ENCODE peak calls at places on chromosomes 13 and 19, in four cellular contexts. F is Peyer's patch, X is heart left ventricle, A is body of pancreas. L is an unnamed sample.

GRCh38 chr13:97231118-97231831 is 9.1 kb downstream of the MBNL2 start:
- DNase-seq in F (no peak), X (no peak), A (no peak), L (no peak)

GRCh38 chr13:20525144-20525600 is 485 bp downstream of the CRYL1 start:
- DNase-seq in F (peak; percentile 66), X (peak; percentile 71), A (peak; percentile 42), L (no peak)

GRCh38 chr19:39845621-39846175 is 481 bp downstream of the FBL start:
- DNase-seq in F (no peak), X (no peak), A (no peak), L (no peak)

GRCh38 chr13:73945871-73946270 is 188.3 kb downstream of the KLF12 start:
- DNase-seq in F (no peak), X (peak; percentile 59), A (no peak), L (no peak)

GRCh38 chr19:50415661-50416033 is 3.1 kb upstream of the SPIB start:
- DNase-seq in F (peak; percentile 94), X (no peak), A (no peak), L (no peak)

GRCh38 chr13:76148374-76148773 is 512.2 kb downstream of the LMO7 start:
- DNase-seq in F (no peak), X (no peak), A (no peak), L (no peak)

GRCh38 chr19:1068111-1069001 is 1.4 kb downstream of the ARHGAP45 start:
- DNase-seq in F (peak; percentile 87), X (peak; percentile 87), A (no peak), L (no peak)

GRCh38 chr19:29379257-29379986 is 146.4 kb upstream of the VSTM2B start:
- DNase-seq in F (peak; percentile 15), X (no peak), A (no peak), L (no peak)

GRCh38 chr19:41552558-41552957 is 23.4 kb upstream of the CEACAM21 start:
- DNase-seq in F (peak; percentile 78), X (no peak), A (no peak), L (no peak)

GRCh38 chr13:51733656-51734334 is 70.2 kb downstream of the DHRS12 start:
- DNase-seq in F (no peak), X (no peak), A (no peak), L (peak; percentile 64)

GRCh38 chr19:49326165-49326704 is 1.2 kb upstream of the SLC6A16 start:
- DNase-seq in F (no peak), X (no peak), A (no peak), L (no peak)

GRCh38 chr19:6236310-6237291 is 43.2 kb downstream of the MLLT1 start:
- DNase-seq in F (no peak), X (peak; percentile 73), A (peak; percentile 98), L (peak; percentile 92)

GRCh38 chr13:99357920-99358319 is 50.7 kb upstream of the GPR183 start:
- DNase-seq in F (no peak), X (no peak), A (no peak), L (peak; percentile 11)

GRCh38 chr13:24605923-24606372 is 74.3 kb upstream of the ATP12A start:
- DNase-seq in F (no peak), X (no peak), A (no peak), L (no peak)

GRCh38 chr19:15316498-15316897 is 15.8 kb downstream of the BRD4 start:
- DNase-seq in F (no peak), X (no peak), A (no peak), L (no peak)

GRCh38 chr13:31204592-31204991 is 4.8 kb downstream of the B3GLCT start:
- DNase-seq in F (no peak), X (no peak), A (no peak), L (no peak)

GRCh38 chr13:101576977-101577376 is 124.5 kb downstream of the ITGBL1 start:
- DNase-seq in F (no peak), X (no peak), A (no peak), L (no peak)

GRCh38 chr19:32223595-32224370 is 121.6 kb upstream of the ZNF507 start:
- DNase-seq in F (no peak), X (no peak), A (no peak), L (peak; percentile 76)

GRCh38 chr13:43196171-43196611 is 172.8 kb downstream of the DNAJC15 start:
- DNase-seq in F (no peak), X (no peak), A (no peak), L (peak; percentile 15)

GRCh38 chr19:4343056-4343844 is at the start of gene MPND:
- DNase-seq in F (peak; percentile 97), X (peak; percentile 97), A (peak; percentile 90), L (peak; percentile 98)
- TF ChIP-seq POLR2A in F (peak; percentile 4), X (peak; percentile 61), A (peak; percentile 33), L (no peak)

DNA sequence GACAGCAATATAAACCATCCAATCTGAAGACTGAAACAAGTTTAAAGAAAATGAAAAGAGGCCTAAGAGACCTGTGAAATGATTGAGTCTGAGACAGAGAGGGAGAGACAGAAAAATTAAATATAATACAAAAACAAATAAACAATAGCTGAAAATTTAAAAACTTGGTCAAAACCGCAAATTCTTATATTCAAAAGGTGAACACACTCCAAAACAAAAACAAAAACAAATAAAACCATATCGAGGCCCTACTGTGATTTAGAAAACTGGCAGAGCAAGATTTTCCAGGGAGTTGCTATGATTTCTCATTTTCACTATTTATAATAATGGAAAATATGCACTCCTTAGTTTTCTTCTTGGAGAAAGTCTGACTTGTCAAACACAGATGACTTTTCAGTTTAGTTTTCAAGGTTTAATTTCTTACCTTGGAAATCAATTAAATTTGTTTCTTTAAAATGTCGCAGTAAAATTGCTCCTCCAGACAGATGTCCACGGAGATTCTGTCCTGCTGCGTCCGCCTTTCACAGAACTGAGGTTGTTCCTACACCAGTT is 1420.3 kb downstream of the UQCRFS1 start:
- DNase-seq in F (no peak), X (no peak), A (no peak), L (no peak)
- TF ChIP-seq POLR2A in F (no peak), X (no peak), A (no peak), L (no peak)

GRCh38 chr19:13116282-13117175 is at the start of gene TRMT1:
- DNase-seq in F (peak; percentile 97), X (peak; percentile 94), A (peak; percentile 91), L (peak; percentile 94)
- TF ChIP-seq POLR2A in F (no peak), X (no peak), A (no peak), L (no peak)

GRCh38 chr19:12648088-12648487 is 18.5 kb downstream of the MAN2B1 start:
- DNase-seq in F (no peak), X (no peak), A (peak; percentile 40), L (no peak)
- TF ChIP-seq POLR2A in F (no peak), X (no peak), A (no peak), L (no peak)

GRCh38 chr13:21672811-21673591 is 2.1 kb downstream of the FGF9 start:
- DNase-seq in F (no peak), X (no peak), A (no peak), L (no peak)

GRCh38 chr13:21671793-21672680 is 1.2 kb downstream of the FGF9 start:
- DNase-seq in F (no peak), X (no peak), A (no peak), L (no peak)

GRCh38 chr13:21670006-21670882 is 629 bp upstream of the FGF9 start:
- DNase-seq in F (peak; percentile 85), X (peak; percentile 84), A (peak; percentile 46), L (peak; percentile 91)

GRCh38 chr13:21668665-21669599 is 1.9 kb upstream of the FGF9 start:
- DNase-seq in F (peak; percentile 67), X (peak; percentile 61), A (peak; percentile 25), L (no peak)

GRCh38 chr13:21670883-21671792 is at the start of gene FGF9:
- DNase-seq in F (peak; percentile 93), X (peak; percentile 89), A (peak; percentile 80), L (peak; percentile 92)
- TF ChIP-seq POLR2A in F (peak; percentile 68), X (peak; percentile 79), A (peak; percentile 41), L (no peak)

GRCh38 chr19:12655546-12655945 is 11.0 kb downstream of the MAN2B1 start:
- DNase-seq in F (no peak), X (no peak), A (no peak), L (no peak)
- TF ChIP-seq POLR2A in F (no peak), X (no peak), A (no peak), L (no peak)

GRCh38 chr19:7258042-7258839 is 36.0 kb downstream of the INSR start:
- DNase-seq in F (no peak), X (no peak), A (peak; percentile 45), L (no peak)

GRCh38 chr19:7255631-7256030 is 38.6 kb downstream of the INSR start:
- DNase-seq in F (no peak), X (no peak), A (no peak), L (no peak)

GRCh38 chr19:7257148-7258041 is 36.8 kb downstream of the INSR start:
- DNase-seq in F (peak; percentile 60), X (no peak), A (peak; percentile 94), L (peak; percentile 90)

GRCh38 chr19:7260161-7260560 is 34.1 kb downstream of the INSR start:
- DNase-seq in F (no peak), X (no peak), A (peak; percentile 53), L (no peak)

DNA sequence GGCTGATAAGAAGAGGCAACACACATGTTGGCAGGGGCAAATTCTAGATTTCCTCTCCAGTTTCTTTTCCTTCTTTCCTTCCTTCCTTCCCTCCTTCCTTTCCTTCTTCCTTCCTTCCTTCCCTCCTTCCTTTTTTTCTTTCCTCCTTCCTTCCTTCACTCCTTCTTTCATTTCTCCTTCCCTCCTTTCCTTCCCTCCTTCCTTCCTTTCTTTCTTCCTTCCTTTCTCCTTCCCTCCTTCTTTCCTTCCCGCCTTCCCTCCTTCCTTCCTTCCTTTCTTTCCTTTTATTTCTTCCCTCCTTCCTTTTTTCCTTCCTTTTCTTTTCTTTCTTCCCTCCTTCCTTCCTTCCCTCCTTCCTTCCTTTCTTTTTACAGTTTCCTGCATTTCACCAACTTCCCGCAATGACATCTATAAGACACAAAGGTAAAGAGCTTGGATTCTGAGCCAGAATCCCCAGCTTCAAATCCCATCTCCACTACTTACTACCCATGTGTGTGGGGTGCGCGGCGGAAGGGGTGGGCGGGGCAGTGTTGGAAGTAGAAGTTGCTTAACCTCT is 35.3 kb downstream of the INSR start:
- DNase-seq in F (no peak), X (no peak), A (no peak), L (no peak)
- TF ChIP-seq POLR2A in F (no peak), X (no peak), A (no peak), L (no peak)

DNA sequence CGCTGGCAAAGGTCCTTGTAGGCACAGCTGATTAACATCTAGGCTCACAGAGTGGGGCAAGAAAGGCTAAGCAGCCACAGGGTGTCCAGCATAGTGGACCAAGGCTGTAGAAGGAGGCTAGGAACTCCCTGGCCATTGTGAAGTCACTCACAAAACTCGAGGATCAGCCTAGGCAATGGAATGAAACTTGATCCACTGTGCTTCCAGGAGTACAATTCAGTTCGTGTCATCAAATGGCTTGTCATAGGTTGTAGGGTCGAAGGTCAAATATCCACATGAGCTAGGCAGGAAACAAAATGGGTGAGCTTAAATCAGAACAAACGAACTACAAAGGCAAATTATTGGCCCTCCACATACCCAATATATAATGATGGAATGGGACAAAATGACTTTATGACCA is 4.4 kb upstream of the FAM187B start:
- DNase-seq in F (no peak), X (no peak), A (no peak), L (no peak)
- TF ChIP-seq POLR2A in F (no peak), X (no peak), A (no peak), L (no peak)

GRCh38 chr19:56993851-56994250 is 125.9 kb upstream of the USP29 start:
- DNase-seq in F (no peak), X (no peak), A (no peak), L (no peak)
- TF ChIP-seq POLR2A in F (no peak), X (no peak), A (no peak), L (no peak)

GRCh38 chr19:16382775-16383543 is 58.3 kb downstream of the KLF2 start:
- DNase-seq in F (peak; percentile 93), X (peak; percentile 93), A (peak; percentile 74), L (peak; percentile 84)
- TF ChIP-seq POLR2A in F (no peak), X (no peak), A (no peak), L (no peak)

L was measured in lower leg skin.